ENCODE peak calls at places on chromosomes 6 and 20, in six cellular contexts. One of them, this sample, is unnamed.
A peak's percentile ranks its signal among the peaks of the same experiment; 100 is the strongest.

GRCh38 chr6:160076009-160076408 is 45.6 kb upstream of the SLC22A1 start:
- DNase-seq in stimulated activated CD8-positive, alpha-beta memory T cell treated with anti-CD3 and anti-CD28 coated beads, Interleukin-4, amount 100 ng/mL, for 1 hour: no peak
- DNase-seq in adipocyte: no peak
- DNase-seq in GM13976: peak; percentile 43
- DNase-seq in neuronal stem cell: no peak
- DNase-seq in NCI-H82: no peak
- DNase-seq in this sample: no peak

GRCh38 chr6:41966214-41966920 is 24.8 kb upstream of the CCND3 start:
- DNase-seq in stimulated activated CD8-positive, alpha-beta memory T cell treated with anti-CD3 and anti-CD28 coated beads, Interleukin-4, amount 100 ng/mL, for 1 hour: no peak
- DNase-seq in adipocyte: no peak
- DNase-seq in GM13976: no peak
- DNase-seq in neuronal stem cell: no peak
- DNase-seq in NCI-H82: no peak
- DNase-seq in this sample: no peak

GRCh38 chr6:14612016-14612415 is 494.4 kb downstream of the CD83 start:
- DNase-seq in stimulated activated CD8-positive, alpha-beta memory T cell treated with anti-CD3 and anti-CD28 coated beads, Interleukin-4, amount 100 ng/mL, for 1 hour: no peak
- DNase-seq in adipocyte: peak; percentile 19
- DNase-seq in GM13976: no peak
- DNase-seq in neuronal stem cell: no peak
- DNase-seq in NCI-H82: no peak
- DNase-seq in this sample: no peak

GRCh38 chr6:130872250-130873095 is 45.3 kb downstream of the SMLR1 start:
- DNase-seq in stimulated activated CD8-positive, alpha-beta memory T cell treated with anti-CD3 and anti-CD28 coated beads, Interleukin-4, amount 100 ng/mL, for 1 hour: peak; percentile 56
- DNase-seq in adipocyte: peak; percentile 84
- DNase-seq in GM13976: peak; percentile 41
- DNase-seq in neuronal stem cell: peak; percentile 66
- DNase-seq in NCI-H82: peak; percentile 81
- DNase-seq in this sample: peak; percentile 47

GRCh38 chr20:2374346-2375125 is 6.2 kb upstream of the TGM6 start:
- DNase-seq in stimulated activated CD8-positive, alpha-beta memory T cell treated with anti-CD3 and anti-CD28 coated beads, Interleukin-4, amount 100 ng/mL, for 1 hour: no peak
- DNase-seq in adipocyte: no peak
- DNase-seq in GM13976: no peak
- DNase-seq in neuronal stem cell: no peak
- DNase-seq in NCI-H82: no peak
- DNase-seq in this sample: no peak

GRCh38 chr6:105308840-105309239 is 94.0 kb downstream of the PREP start:
- DNase-seq in stimulated activated CD8-positive, alpha-beta memory T cell treated with anti-CD3 and anti-CD28 coated beads, Interleukin-4, amount 100 ng/mL, for 1 hour: no peak
- DNase-seq in adipocyte: no peak
- DNase-seq in GM13976: no peak
- DNase-seq in neuronal stem cell: no peak
- DNase-seq in NCI-H82: no peak
- DNase-seq in this sample: no peak

GRCh38 chr6:22194188-22194921 is 102.5 kb downstream of the PRL start:
- DNase-seq in stimulated activated CD8-positive, alpha-beta memory T cell treated with anti-CD3 and anti-CD28 coated beads, Interleukin-4, amount 100 ng/mL, for 1 hour: no peak
- DNase-seq in adipocyte: peak; percentile 15
- DNase-seq in GM13976: peak; percentile 20
- DNase-seq in neuronal stem cell: no peak
- DNase-seq in NCI-H82: no peak
- DNase-seq in this sample: no peak

GRCh38 chr6:2854394-2854982 is 12.8 kb upstream of the SERPINB1 start:
- DNase-seq in stimulated activated CD8-positive, alpha-beta memory T cell treated with anti-CD3 and anti-CD28 coated beads, Interleukin-4, amount 100 ng/mL, for 1 hour: no peak
- DNase-seq in adipocyte: no peak
- DNase-seq in GM13976: no peak
- DNase-seq in neuronal stem cell: no peak
- DNase-seq in NCI-H82: no peak
- DNase-seq in this sample: no peak

GRCh38 chr20:3071610-3072529 is at the start of gene OXT:
- DNase-seq in stimulated activated CD8-positive, alpha-beta memory T cell treated with anti-CD3 and anti-CD28 coated beads, Interleukin-4, amount 100 ng/mL, for 1 hour: peak; percentile 44
- DNase-seq in adipocyte: peak; percentile 56
- DNase-seq in GM13976: peak; percentile 62
- DNase-seq in neuronal stem cell: no peak
- DNase-seq in NCI-H82: peak; percentile 53
- DNase-seq in this sample: no peak

GRCh38 chr6:156879235-156879995 is 102.2 kb downstream of the ARID1B start:
- DNase-seq in stimulated activated CD8-positive, alpha-beta memory T cell treated with anti-CD3 and anti-CD28 coated beads, Interleukin-4, amount 100 ng/mL, for 1 hour: no peak
- DNase-seq in adipocyte: no peak
- DNase-seq in GM13976: no peak
- DNase-seq in neuronal stem cell: no peak
- DNase-seq in NCI-H82: no peak
- DNase-seq in this sample: no peak

GRCh38 chr6:90548001-90548400 is 38.9 kb downstream of the MAP3K7 start:
- DNase-seq in stimulated activated CD8-positive, alpha-beta memory T cell treated with anti-CD3 and anti-CD28 coated beads, Interleukin-4, amount 100 ng/mL, for 1 hour: no peak
- DNase-seq in adipocyte: no peak
- DNase-seq in GM13976: no peak
- DNase-seq in neuronal stem cell: no peak
- DNase-seq in NCI-H82: no peak
- DNase-seq in this sample: no peak

GRCh38 chr6:11329841-11330765 is 97.6 kb upstream of the NEDD9 start:
- DNase-seq in stimulated activated CD8-positive, alpha-beta memory T cell treated with anti-CD3 and anti-CD28 coated beads, Interleukin-4, amount 100 ng/mL, for 1 hour: no peak
- DNase-seq in adipocyte: no peak
- DNase-seq in GM13976: no peak
- DNase-seq in neuronal stem cell: no peak
- DNase-seq in NCI-H82: no peak
- DNase-seq in this sample: no peak

GRCh38 chr20:50645253-50646068 is 45.9 kb downstream of the RIPOR3 start:
- DNase-seq in stimulated activated CD8-positive, alpha-beta memory T cell treated with anti-CD3 and anti-CD28 coated beads, Interleukin-4, amount 100 ng/mL, for 1 hour: no peak
- DNase-seq in adipocyte: peak; percentile 95
- DNase-seq in GM13976: no peak
- DNase-seq in neuronal stem cell: no peak
- DNase-seq in NCI-H82: peak; percentile 44
- DNase-seq in this sample: peak; percentile 88

GRCh38 chr6:161154796-161155335 is 119.0 kb downstream of the AGPAT4 start:
- DNase-seq in stimulated activated CD8-positive, alpha-beta memory T cell treated with anti-CD3 and anti-CD28 coated beads, Interleukin-4, amount 100 ng/mL, for 1 hour: no peak
- DNase-seq in adipocyte: no peak
- DNase-seq in GM13976: no peak
- DNase-seq in neuronal stem cell: no peak
- DNase-seq in NCI-H82: no peak
- DNase-seq in this sample: no peak

GRCh38 chr6:156825475-156825874 is 48.3 kb downstream of the ARID1B start:
- DNase-seq in stimulated activated CD8-positive, alpha-beta memory T cell treated with anti-CD3 and anti-CD28 coated beads, Interleukin-4, amount 100 ng/mL, for 1 hour: no peak
- DNase-seq in adipocyte: peak; percentile 30
- DNase-seq in GM13976: no peak
- DNase-seq in neuronal stem cell: no peak
- DNase-seq in NCI-H82: no peak
- DNase-seq in this sample: no peak